ENCODE peak calls at places on chromosomes 3 and 15, in five cellular contexts. J is activated effector memory CD4-positive, alpha-beta T cell treated with anti-CD3 and anti-CD28 coated beads, Interleukin-2, amount 50 U/mL, for 16 hours; L is astrocyte of the cerebellum; E is ELR; T is activated naive CD8-positive, alpha-beta T cell treated with anti-CD3 and anti-CD28 coated beads, Interleukin-2, amount 50 U/mL, for 16 hours. S is an unnamed sample.

GRCh38 chr3:165210132-165210531 is 13.9 kb upstream of the SLITRK3 start:
- DNase-seq in L (no peak), E (peak), T (no peak), J (no peak), S (peak)

GRCh38 chr15:80660114-80660513 is 35.0 kb upstream of the ABHD17C start:
- DNase-seq in L (peak), E (peak), J (no peak), T (no peak), S (peak)

GRCh38 chr15:64111679-64112050 is 15.9 kb downstream of the SNX1 start:
- DNase-seq in J (no peak), L (no peak), E (no peak), T (no peak), S (no peak)

GRCh38 chr15:68295430-68295829 is 17.9 kb downstream of the FEM1B start:
- DNase-seq in L (no peak), J (no peak), T (no peak), E (no peak), S (no peak)

GRCh38 chr15:72117448-72117697 is 577 bp downstream of the MYO9A start:
- DNase-seq in E (peak), L (peak), T (peak), J (peak), S (peak)

GRCh38 chr15:35519536-35520149 is 26.3 kb downstream of the DPH6 start:
- DNase-seq in L (peak), E (peak), J (no peak), T (no peak), S (peak)

GRCh38 chr3:16253601-16254000 is 11.1 kb downstream of the DPH3 start:
- DNase-seq in J (no peak), E (no peak), L (no peak), T (no peak), S (peak)

GRCh38 chr3:190269096-190269495 is 53.1 kb downstream of the CLDN1 start:
- DNase-seq in J (no peak), L (no peak), E (no peak), T (no peak), S (peak)

GRCh38 chr3:197404754-197405153 is 106.3 kb upstream of the DLG1 start:
- DNase-seq in J (no peak), T (no peak), L (no peak), E (no peak), S (no peak)

GRCh38 chr15:73362900-73363299 is 5.9 kb downstream of the HCN4 start:
- DNase-seq in J (no peak), T (no peak), E (no peak), L (no peak), S (no peak)

GRCh38 chr3:126447456-126448106 is 28.1 kb downstream of the ZXDC start:
- DNase-seq in T (no peak), J (no peak), L (no peak), E (no peak), S (no peak)

GRCh38 chr3:16513141-16514020 is at the start of gene RFTN1:
- DNase-seq in J (peak), E (peak), T (peak), L (no peak), S (peak)

GRCh38 chr3:44242716-44243115 is 1.0 kb downstream of the TOPAZ1 start:
- DNase-seq in E (no peak), T (no peak), L (no peak), J (no peak), S (no peak)

GRCh38 chr3:27878012-27878383 is 155.9 kb upstream of the EOMES start:
- DNase-seq in E (no peak), T (no peak), L (no peak), J (no peak), S (no peak)

GRCh38 chr3:197953881-197954280 is 3.9 kb downstream of the RPL35A start:
- DNase-seq in E (peak), T (no peak), J (no peak), L (peak), S (peak)

GRCh38 chr3:56775931-56776461 is 25.8 kb downstream of the ARHGEF3 start:
- DNase-seq in J (no peak), L (no peak), T (no peak), E (peak), S (no peak)

S was measured in MCF 10A.